ENCODE peak calls at places on chromosome 12, in eight cellular contexts. One of them, this sample, is unnamed.

GRCh38 chr12:88946377-88946997 is 366.2 kb upstream of the KITLG start:
- DNase-seq in heart left ventricle: no peak
- DNase-seq in IMR-90: peak
- DNase-seq in activated B cell treated with CpG ODN at 0.5 μM for 24 hours: no peak
- DNase-seq in thyroid gland: no peak
- DNase-seq in upper lobe of left lung: peak
- DNase-seq in BJ: peak
- DNase-seq in PC-3: no peak
- DNase-seq in this sample: no peak

GRCh38 chr12:30756074-30756473 is 1.3 kb upstream of the CAPRIN2 start:
- DNase-seq in heart left ventricle: no peak
- DNase-seq in IMR-90: no peak
- DNase-seq in activated B cell treated with CpG ODN at 0.5 μM for 24 hours: no peak
- DNase-seq in thyroid gland: no peak
- DNase-seq in upper lobe of left lung: no peak
- DNase-seq in BJ: no peak
- DNase-seq in PC-3: no peak
- DNase-seq in this sample: no peak

GRCh38 chr12:113246478-113247122 is 25.3 kb downstream of the TPCN1 start:
- DNase-seq in heart left ventricle: no peak
- DNase-seq in IMR-90: peak
- DNase-seq in activated B cell treated with CpG ODN at 0.5 μM for 24 hours: no peak
- DNase-seq in thyroid gland: no peak
- DNase-seq in upper lobe of left lung: peak
- DNase-seq in BJ: no peak
- DNase-seq in PC-3: peak
- DNase-seq in this sample: no peak

GRCh38 chr12:120265203-120265482 is 387 bp downstream of the PXN start:
- DNase-seq in heart left ventricle: no peak
- DNase-seq in IMR-90: no peak
- DNase-seq in activated B cell treated with CpG ODN at 0.5 μM for 24 hours: no peak
- DNase-seq in thyroid gland: no peak
- DNase-seq in upper lobe of left lung: no peak
- DNase-seq in BJ: no peak
- DNase-seq in PC-3: no peak
- DNase-seq in this sample: no peak

GRCh38 chr12:3288690-3289089 is 202.3 kb upstream of the PRMT8 start:
- DNase-seq in heart left ventricle: no peak
- DNase-seq in IMR-90: no peak
- DNase-seq in activated B cell treated with CpG ODN at 0.5 μM for 24 hours: no peak
- DNase-seq in thyroid gland: no peak
- DNase-seq in upper lobe of left lung: no peak
- DNase-seq in BJ: no peak
- DNase-seq in PC-3: no peak
- DNase-seq in this sample: no peak

GRCh38 chr12:88921434-88921833 is 341.2 kb upstream of the KITLG start:
- DNase-seq in heart left ventricle: no peak
- DNase-seq in IMR-90: no peak
- DNase-seq in activated B cell treated with CpG ODN at 0.5 μM for 24 hours: no peak
- DNase-seq in thyroid gland: no peak
- DNase-seq in upper lobe of left lung: no peak
- DNase-seq in BJ: no peak
- DNase-seq in PC-3: no peak
- DNase-seq in this sample: no peak

GRCh38 chr12:120234643-120235368 is 30.7 kb downstream of the PXN start:
- DNase-seq in heart left ventricle: peak
- DNase-seq in IMR-90: peak
- DNase-seq in activated B cell treated with CpG ODN at 0.5 μM for 24 hours: no peak
- DNase-seq in thyroid gland: peak
- DNase-seq in upper lobe of left lung: peak
- DNase-seq in BJ: peak
- DNase-seq in PC-3: peak
- DNase-seq in this sample: peak

GRCh38 chr12:40947812-40948211 is 240.3 kb upstream of the PDZRN4 start:
- DNase-seq in heart left ventricle: no peak
- DNase-seq in IMR-90: no peak
- DNase-seq in activated B cell treated with CpG ODN at 0.5 μM for 24 hours: no peak
- DNase-seq in thyroid gland: no peak
- DNase-seq in upper lobe of left lung: no peak
- DNase-seq in BJ: no peak
- DNase-seq in PC-3: no peak
- DNase-seq in this sample: no peak

GRCh38 chr12:16323010-16323409 is 24.4 kb upstream of the MGST1 start:
- DNase-seq in heart left ventricle: no peak
- DNase-seq in IMR-90: peak
- DNase-seq in activated B cell treated with CpG ODN at 0.5 μM for 24 hours: no peak
- DNase-seq in thyroid gland: no peak
- DNase-seq in upper lobe of left lung: no peak
- DNase-seq in BJ: no peak
- DNase-seq in PC-3: peak
- DNase-seq in this sample: no peak

GRCh38 chr12:117564885-117565284 is 203.5 kb upstream of the NOS1 start:
- DNase-seq in heart left ventricle: no peak
- DNase-seq in IMR-90: no peak
- DNase-seq in activated B cell treated with CpG ODN at 0.5 μM for 24 hours: no peak
- DNase-seq in thyroid gland: no peak
- DNase-seq in upper lobe of left lung: no peak
- DNase-seq in BJ: no peak
- DNase-seq in PC-3: no peak
- DNase-seq in this sample: peak

GRCh38 chr12:68406134-68406576 is 74.0 kb upstream of the MDM1 start:
- DNase-seq in heart left ventricle: peak
- DNase-seq in IMR-90: peak
- DNase-seq in activated B cell treated with CpG ODN at 0.5 μM for 24 hours: no peak
- DNase-seq in thyroid gland: peak
- DNase-seq in upper lobe of left lung: peak
- DNase-seq in BJ: peak
- DNase-seq in PC-3: peak
- DNase-seq in this sample: peak

GRCh38 chr12:47267571-47267970 is 187.8 kb upstream of the AMIGO2 start:
- DNase-seq in heart left ventricle: no peak
- DNase-seq in IMR-90: peak
- DNase-seq in activated B cell treated with CpG ODN at 0.5 μM for 24 hours: no peak
- DNase-seq in thyroid gland: no peak
- DNase-seq in upper lobe of left lung: no peak
- DNase-seq in BJ: no peak
- DNase-seq in PC-3: peak
- DNase-seq in this sample: no peak

GRCh38 chr12:68806488-68807237 is 1.3 kb upstream of the MDM2 start:
- DNase-seq in heart left ventricle: no peak
- DNase-seq in IMR-90: no peak
- DNase-seq in activated B cell treated with CpG ODN at 0.5 μM for 24 hours: no peak
- DNase-seq in thyroid gland: no peak
- DNase-seq in upper lobe of left lung: no peak
- DNase-seq in BJ: no peak
- DNase-seq in PC-3: peak
- DNase-seq in this sample: no peak

GRCh38 chr12:29216797-29217583 is 67.9 kb downstream of the FAR2 start:
- DNase-seq in heart left ventricle: no peak
- DNase-seq in IMR-90: no peak
- DNase-seq in activated B cell treated with CpG ODN at 0.5 μM for 24 hours: no peak
- DNase-seq in thyroid gland: no peak
- DNase-seq in upper lobe of left lung: no peak
- DNase-seq in BJ: no peak
- DNase-seq in PC-3: no peak
- DNase-seq in this sample: no peak

GRCh38 chr12:113151655-113152054 is 2.1 kb downstream of the CFAP73 start:
- DNase-seq in heart left ventricle: peak
- DNase-seq in IMR-90: no peak
- DNase-seq in activated B cell treated with CpG ODN at 0.5 μM for 24 hours: no peak
- DNase-seq in thyroid gland: no peak
- DNase-seq in upper lobe of left lung: no peak
- DNase-seq in BJ: no peak
- DNase-seq in PC-3: no peak
- DNase-seq in this sample: no peak

DNA sequence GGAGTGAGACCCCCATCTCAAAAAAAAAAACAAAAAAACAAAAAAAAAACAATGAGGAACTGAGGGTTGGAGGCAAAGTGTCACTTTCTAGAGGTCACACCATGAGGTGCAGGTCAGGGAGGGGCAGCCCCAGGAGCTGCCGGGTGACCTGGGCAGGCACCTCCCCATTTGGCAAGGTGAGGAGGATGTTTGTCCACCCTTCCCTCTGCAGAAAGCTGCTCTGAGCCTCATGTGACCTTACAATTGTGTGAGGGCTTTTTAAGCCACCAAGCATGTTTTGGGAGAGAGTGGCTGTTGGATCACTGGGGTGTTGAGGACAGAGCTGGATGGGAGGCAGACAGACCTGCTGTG is 49.6 kb downstream of the FOXN4 start:
- DNase-seq in heart left ventricle: no peak
- DNase-seq in IMR-90: no peak
- DNase-seq in activated B cell treated with CpG ODN at 0.5 μM for 24 hours: no peak
- DNase-seq in thyroid gland: no peak
- DNase-seq in upper lobe of left lung: no peak
- DNase-seq in BJ: no peak
- DNase-seq in PC-3: no peak
- DNase-seq in this sample: no peak
- TF ChIP-seq CTCF in heart left ventricle: no peak
- TF ChIP-seq CTCF in IMR-90: no peak
- TF ChIP-seq CTCF in activated B cell treated with CpG ODN at 0.5 μM for 24 hours: no peak
- TF ChIP-seq CTCF in thyroid gland: no peak
- TF ChIP-seq CTCF in upper lobe of left lung: no peak
- TF ChIP-seq CTCF in BJ: no peak
- TF ChIP-seq CTCF in PC-3: no peak
- TF ChIP-seq CTCF in this sample: no peak

GRCh38 chr12:27434673-27435565 is 11.6 kb upstream of the SMCO2 start:
- DNase-seq in heart left ventricle: no peak
- DNase-seq in IMR-90: no peak
- DNase-seq in activated B cell treated with CpG ODN at 0.5 μM for 24 hours: no peak
- DNase-seq in thyroid gland: peak
- DNase-seq in upper lobe of left lung: no peak
- DNase-seq in BJ: no peak
- DNase-seq in PC-3: peak
- DNase-seq in this sample: no peak

GRCh38 chr12:27429606-27430005 is 16.9 kb upstream of the SMCO2 start:
- DNase-seq in heart left ventricle: no peak
- DNase-seq in IMR-90: no peak
- DNase-seq in activated B cell treated with CpG ODN at 0.5 μM for 24 hours: no peak
- DNase-seq in thyroid gland: no peak
- DNase-seq in upper lobe of left lung: no peak
- DNase-seq in BJ: no peak
- DNase-seq in PC-3: no peak
- DNase-seq in this sample: no peak

GRCh38 chr12:27428466-27428865 is 18.1 kb upstream of the SMCO2 start:
- DNase-seq in heart left ventricle: no peak
- DNase-seq in IMR-90: no peak
- DNase-seq in activated B cell treated with CpG ODN at 0.5 μM for 24 hours: no peak
- DNase-seq in thyroid gland: no peak
- DNase-seq in upper lobe of left lung: no peak
- DNase-seq in BJ: no peak
- DNase-seq in PC-3: no peak
- DNase-seq in this sample: no peak

GRCh38 chr12:27427824-27428223 is 18.7 kb upstream of the SMCO2 start:
- DNase-seq in heart left ventricle: no peak
- DNase-seq in IMR-90: no peak
- DNase-seq in activated B cell treated with CpG ODN at 0.5 μM for 24 hours: no peak
- DNase-seq in thyroid gland: no peak
- DNase-seq in upper lobe of left lung: no peak
- DNase-seq in BJ: no peak
- DNase-seq in PC-3: peak
- DNase-seq in this sample: no peak

GRCh38 chr12:27431185-27431584 is 15.4 kb upstream of the SMCO2 start:
- DNase-seq in heart left ventricle: no peak
- DNase-seq in IMR-90: no peak
- DNase-seq in activated B cell treated with CpG ODN at 0.5 μM for 24 hours: no peak
- DNase-seq in thyroid gland: no peak
- DNase-seq in upper lobe of left lung: no peak
- DNase-seq in BJ: no peak
- DNase-seq in PC-3: no peak
- DNase-seq in this sample: no peak
- TF ChIP-seq CTCF in heart left ventricle: no peak
- TF ChIP-seq CTCF in IMR-90: no peak
- TF ChIP-seq CTCF in activated B cell treated with CpG ODN at 0.5 μM for 24 hours: no peak
- TF ChIP-seq CTCF in thyroid gland: no peak
- TF ChIP-seq CTCF in upper lobe of left lung: no peak
- TF ChIP-seq CTCF in BJ: no peak
- TF ChIP-seq CTCF in PC-3: no peak
- TF ChIP-seq CTCF in this sample: no peak

GRCh38 chr12:75888398-75888797 is 143.2 kb downstream of the PHLDA1 start:
- DNase-seq in heart left ventricle: no peak
- DNase-seq in IMR-90: no peak
- DNase-seq in activated B cell treated with CpG ODN at 0.5 μM for 24 hours: no peak
- DNase-seq in thyroid gland: no peak
- DNase-seq in upper lobe of left lung: no peak
- DNase-seq in BJ: no peak
- DNase-seq in PC-3: no peak
- DNase-seq in this sample: no peak

GRCh38 chr12:75890141-75890540 is 141.4 kb downstream of the PHLDA1 start:
- DNase-seq in heart left ventricle: no peak
- DNase-seq in IMR-90: peak
- DNase-seq in activated B cell treated with CpG ODN at 0.5 μM for 24 hours: no peak
- DNase-seq in thyroid gland: no peak
- DNase-seq in upper lobe of left lung: no peak
- DNase-seq in BJ: no peak
- DNase-seq in PC-3: no peak
- DNase-seq in this sample: no peak

GRCh38 chr12:75889214-75889613 is 142.4 kb downstream of the PHLDA1 start:
- DNase-seq in heart left ventricle: no peak
- DNase-seq in IMR-90: no peak
- DNase-seq in activated B cell treated with CpG ODN at 0.5 μM for 24 hours: no peak
- DNase-seq in thyroid gland: peak
- DNase-seq in upper lobe of left lung: no peak
- DNase-seq in BJ: no peak
- DNase-seq in PC-3: no peak
- DNase-seq in this sample: no peak

GRCh38 chr12:75890660-75891059 is 140.9 kb downstream of the PHLDA1 start:
- DNase-seq in heart left ventricle: no peak
- DNase-seq in IMR-90: no peak
- DNase-seq in activated B cell treated with CpG ODN at 0.5 μM for 24 hours: no peak
- DNase-seq in thyroid gland: no peak
- DNase-seq in upper lobe of left lung: no peak
- DNase-seq in BJ: no peak
- DNase-seq in PC-3: peak
- DNase-seq in this sample: no peak

DNA sequence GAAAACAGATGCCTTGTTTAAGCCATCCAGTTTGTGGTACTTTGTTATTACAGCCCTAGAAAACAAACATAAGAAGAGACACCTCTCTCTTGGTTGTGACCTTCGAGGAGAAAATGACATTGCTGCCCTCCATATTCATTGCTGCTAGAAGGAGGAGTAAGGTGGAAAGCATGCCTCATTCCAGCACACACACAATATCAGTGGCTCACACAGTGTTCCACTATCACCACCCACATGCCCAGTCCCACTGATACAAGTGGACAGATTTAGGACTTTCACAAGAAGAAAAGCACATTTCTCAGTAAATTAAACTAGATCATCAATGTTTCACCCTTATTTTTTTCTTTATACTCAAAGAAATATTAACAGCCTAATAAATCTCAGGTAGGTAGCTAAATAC is 143.6 kb downstream of the PHLDA1 start:
- DNase-seq in heart left ventricle: no peak
- DNase-seq in IMR-90: no peak
- DNase-seq in activated B cell treated with CpG ODN at 0.5 μM for 24 hours: no peak
- DNase-seq in thyroid gland: no peak
- DNase-seq in upper lobe of left lung: no peak
- DNase-seq in BJ: no peak
- DNase-seq in PC-3: no peak
- DNase-seq in this sample: no peak
- TF ChIP-seq CTCF in heart left ventricle: no peak
- TF ChIP-seq CTCF in IMR-90: no peak
- TF ChIP-seq CTCF in activated B cell treated with CpG ODN at 0.5 μM for 24 hours: no peak
- TF ChIP-seq CTCF in thyroid gland: no peak
- TF ChIP-seq CTCF in upper lobe of left lung: no peak
- TF ChIP-seq CTCF in BJ: no peak
- TF ChIP-seq CTCF in PC-3: no peak
- TF ChIP-seq CTCF in this sample: no peak

GRCh38 chr12:24268663-24269186 is 319.3 kb upstream of the SOX5 start:
- DNase-seq in heart left ventricle: no peak
- DNase-seq in IMR-90: no peak
- DNase-seq in activated B cell treated with CpG ODN at 0.5 μM for 24 hours: no peak
- DNase-seq in thyroid gland: no peak
- DNase-seq in upper lobe of left lung: no peak
- DNase-seq in BJ: no peak
- DNase-seq in PC-3: no peak
- DNase-seq in this sample: no peak
- TF ChIP-seq CTCF in heart left ventricle: no peak
- TF ChIP-seq CTCF in IMR-90: peak
- TF ChIP-seq CTCF in activated B cell treated with CpG ODN at 0.5 μM for 24 hours: no peak
- TF ChIP-seq CTCF in thyroid gland: no peak
- TF ChIP-seq CTCF in upper lobe of left lung: no peak
- TF ChIP-seq CTCF in BJ: no peak
- TF ChIP-seq CTCF in PC-3: peak
- TF ChIP-seq CTCF in this sample: no peak